ENCODE peak calls at places on chromosomes 13 and 19, in five cellular contexts. E, J, F, P and N are unnamed samples.

GRCh38 chr19:40423227-40423566 is 2.6 kb downstream of the SERTAD1 start:
- DNase-seq in E (no peak), J (no peak), F (no peak), P (no peak), N (no peak)

GRCh38 chr19:46487802-46488445 is 7.7 kb downstream of the PNMA8B start:
- DNase-seq in E (peak; percentile 86), J (peak; percentile 86), F (peak; percentile 86), P (no peak), N (peak; percentile 7)

GRCh38 chr13:33108620-33109019 is 92.4 kb downstream of the KL start:
- DNase-seq in E (no peak), J (no peak), F (no peak), P (no peak), N (no peak)

GRCh38 chr13:42594577-42595571 is 20.9 kb downstream of the TNFSF11 start:
- DNase-seq in E (peak; percentile 65), J (peak; percentile 57), F (peak; percentile 48), P (peak; percentile 72), N (peak; percentile 23)

GRCh38 chr19:15218501-15218900 is 13.7 kb downstream of the EPHX3 start:
- DNase-seq in E (no peak), J (no peak), F (no peak), P (no peak), N (no peak)

GRCh38 chr13:32988588-32989256 is 27.5 kb upstream of the KL start:
- DNase-seq in E (no peak), J (no peak), F (no peak), P (no peak), N (no peak)

GRCh38 chr13:65497265-65497664 is 1732.9 kb downstream of the PCDH9 start:
- DNase-seq in E (peak; percentile 2), J (no peak), F (no peak), P (peak; percentile 27), N (no peak)

GRCh38 chr13:34034411-34034810 is 216.5 kb downstream of the RFC3 start:
- DNase-seq in E (no peak), J (no peak), F (no peak), P (no peak), N (no peak)

GRCh38 chr19:33622809-33623511 is 1.2 kb downstream of the CHST8 start:
- DNase-seq in E (no peak), J (peak; percentile 17), F (no peak), P (no peak), N (no peak)

GRCh38 chr13:80048030-80048429 is 292.9 kb downstream of the SPRY2 start:
- DNase-seq in E (no peak), J (no peak), F (no peak), P (no peak), N (no peak)

GRCh38 chr19:43779820-43780219 is 953 bp downstream of the KCNN4 start:
- DNase-seq in E (no peak), J (no peak), F (no peak), P (no peak), N (no peak)

GRCh38 chr19:49127674-49128544 is 8.6 kb downstream of the PPFIA3 start:
- DNase-seq in E (peak; percentile 98), J (peak; percentile 96), F (peak; percentile 98), P (peak; percentile 85), N (peak; percentile 65)

GRCh38 chr13:86882835-86883234 is 788.3 kb upstream of the SLITRK5 start:
- DNase-seq in E (no peak), J (no peak), F (no peak), P (no peak), N (no peak)

GRCh38 chr13:31699650-31700049 is 39.7 kb upstream of the RXFP2 start:
- DNase-seq in E (peak; percentile 7), J (no peak), F (no peak), P (peak; percentile 5), N (no peak)

GRCh38 chr19:17376935-17377600 is at the start of gene PLVAP:
- DNase-seq in E (no peak), J (peak; percentile 33), F (no peak), P (no peak), N (no peak)

GRCh38 chr19:46373573-46374359 is 26.9 kb downstream of the PPP5C start:
- DNase-seq in E (peak; percentile 39), J (peak; percentile 99), F (no peak), P (no peak), N (peak; percentile 93)

GRCh38 chr13:108734676-108735075 is 105.3 kb downstream of the MYO16 start:
- DNase-seq in E (peak; percentile 43), J (no peak), F (no peak), P (no peak), N (no peak)

GRCh38 chr13:79593611-79594275 is 112.8 kb downstream of the NDFIP2 start:
- DNase-seq in E (no peak), J (no peak), F (no peak), P (peak; percentile 36), N (no peak)

GRCh38 chr13:70203661-70204229 is 95.5 kb upstream of the KLHL1 start:
- DNase-seq in E (peak; percentile 3), J (no peak), F (no peak), P (no peak), N (no peak)

GRCh38 chr19:48654299-48655059 is 8.5 kb upstream of the CA11 start:
- DNase-seq in E (no peak), J (no peak), F (no peak), P (no peak), N (no peak)

GRCh38 chr13:99468971-99469545 is 32.2 kb upstream of the TM9SF2 start:
- DNase-seq in E (no peak), J (no peak), F (no peak), P (no peak), N (no peak)

GRCh38 chr19:2428756-2429711 is 1.6 kb upstream of the TIMM13 start:
- DNase-seq in E (no peak), J (no peak), F (no peak), P (no peak), N (no peak)
- H3K4me3 ChIP-seq in E (no peak overlapping the region), J (no peak overlapping the region), F (no peak overlapping the region), P (no peak overlapping the region), N (no peak overlapping the region)

GRCh38 chr13:111095031-111095840 is 19.9 kb upstream of the ARHGEF7 start:
- DNase-seq in E (no peak), J (no peak), F (no peak), P (no peak), N (peak; percentile 8)

GRCh38 chr13:111095911-111096501 is 19.1 kb upstream of the ARHGEF7 start:
- DNase-seq in E (no peak), J (no peak), F (no peak), P (no peak), N (no peak)

GRCh38 chr13:111093136-111093535 is 22.0 kb upstream of the ARHGEF7 start:
- DNase-seq in E (no peak), J (no peak), F (no peak), P (no peak), N (no peak)

GRCh38 chr13:111092685-111093084 is 22.4 kb upstream of the ARHGEF7 start:
- DNase-seq in E (no peak), J (no peak), F (no peak), P (no peak), N (no peak)

DNA sequence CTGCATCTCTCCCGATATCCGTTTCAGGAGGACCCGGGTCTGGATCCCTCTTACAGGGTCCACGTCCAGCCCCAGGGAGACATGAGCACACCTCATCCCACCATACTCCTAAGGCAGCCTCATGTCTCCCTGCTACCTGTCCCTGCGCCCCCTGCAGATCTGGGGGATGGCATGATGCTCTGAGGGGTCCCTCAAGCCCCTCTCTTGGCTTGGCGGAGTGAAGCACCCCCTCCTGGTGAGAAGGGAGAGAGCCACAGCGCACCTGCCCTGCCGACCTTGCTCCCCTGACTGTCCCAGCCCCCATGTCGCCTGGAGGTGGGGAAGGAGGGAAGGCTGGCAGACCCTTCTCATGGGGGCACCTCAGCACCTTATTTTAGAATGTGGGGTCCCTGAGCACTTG is 21.5 kb upstream of the ARHGEF7 start:
- DNase-seq in E (no peak), J (no peak), F (no peak), P (no peak), N (no peak)
- TF ChIP-seq CTCF in E (peak; percentile 14), J (no peak), F (no peak), P (no peak), N (no peak)

GRCh38 chr19:51944798-51945552 is 17.7 kb downstream of the ZNF613 start:
- DNase-seq in E (no peak), J (no peak), F (no peak), P (no peak), N (no peak)

GRCh38 chr19:51946602-51947001 is 19.3 kb downstream of the ZNF613 start:
- DNase-seq in E (no peak), J (no peak), F (no peak), P (no peak), N (no peak)

GRCh38 chr19:51948979-51949378 is 21.7 kb downstream of the ZNF613 start:
- DNase-seq in E (no peak), J (peak; percentile 5), F (peak; percentile 21), P (no peak), N (no peak)
- H3K4me3 ChIP-seq in E (no peak overlapping the region), J (no peak overlapping the region), F (no peak overlapping the region), P (peak overlapping the region; percentile 21), N (no peak overlapping the region)

GRCh38 chr19:41895745-41896580 is 13.0 kb downstream of the ARHGEF1 start:
- DNase-seq in E (no peak), J (no peak), F (no peak), P (no peak), N (no peak)
- TF ChIP-seq CTCF in E (peak; percentile 43), J (no peak), F (no peak), P (peak; percentile 30), N (no peak)